ENCODE peak calls at places on chromosomes 11 and 22, in four cellular contexts. Z is HCT116, E is RWPE1, U is LHCN-M2. H is an unnamed sample.

GRCh38 chr22:44603774-44604173 is 98.2 kb upstream of the PRR5 start:
- DNase-seq in U (no peak), Z (no peak), E (no peak), H (no peak)

GRCh38 chr11:35235944-35236666 is 97.1 kb downstream of the CD44 start:
- DNase-seq in U (no peak), E (peak; percentile 18), Z (peak; percentile 61), H (no peak)

GRCh38 chr11:74006743-74007304 is 2.1 kb downstream of the UCP3 start:
- DNase-seq in U (no peak), Z (no peak), E (no peak), H (no peak)

GRCh38 chr11:2571598-2572281 is 126.9 kb downstream of the KCNQ1 start:
- DNase-seq in E (no peak), Z (no peak), U (no peak), H (no peak)

GRCh38 chr11:124801014-124801413 is 808 bp upstream of the MSANTD2 start:
- DNase-seq in E (peak; percentile 18), U (peak; percentile 70), Z (no peak), H (peak; percentile 46)

GRCh38 chr11:110971110-110971509 is 258.9 kb upstream of the ARHGAP20 start:
- DNase-seq in U (peak; percentile 94), Z (no peak), E (no peak), H (no peak)

GRCh38 chr11:72574534-72575460 is 99.4 kb downstream of the PDE2A start:
- DNase-seq in Z (no peak), E (no peak), U (no peak), H (no peak)

GRCh38 chr11:122874991-122875390 is 7.6 kb upstream of the JHY start:
- DNase-seq in U (no peak), E (no peak), Z (no peak), H (no peak)

GRCh38 chr11:131827440-131827839 is 457.0 kb downstream of the NTM start:
- DNase-seq in U (no peak), Z (no peak), E (no peak), H (no peak)

GRCh38 chr11:13338437-13339069 is 61.0 kb downstream of the BMAL1 start:
- DNase-seq in U (peak; percentile 68), Z (no peak), E (peak; percentile 55), H (no peak)

GRCh38 chr11:40797981-40798380 is 661.5 kb downstream of the LRRC4C start:
- DNase-seq in E (peak; percentile 22), Z (no peak), U (peak; percentile 0), H (peak; percentile 2)

GRCh38 chr11:22558638-22559037 is 67.0 kb downstream of the FANCF start:
- DNase-seq in U (peak; percentile 1), Z (no peak), E (no peak), H (no peak)

GRCh38 chr22:44449061-44449682 is 48.9 kb downstream of the RTL6 start:
- DNase-seq in U (peak; percentile 84), E (peak; percentile 19), Z (no peak), H (no peak)

GRCh38 chr11:104000798-104001197 is 35.6 kb upstream of the DDI1 start:
- DNase-seq in Z (no peak), U (no peak), E (no peak), H (no peak)

H was measured in SW 1271.